ENCODE peak calls at places on chromosome 3, in six cellular contexts. One of them, this sample, is unnamed.

GRCh38 chr3:127676456-127676855 is 3.7 kb downstream of the ABTB1 start:
- DNase-seq in EH: no peak
- DNase-seq in PC-3: no peak
- DNase-seq in activated T-cell treated with anti-CD3 and anti-CD28 coated beads, Interleukin-2, amount 50 U/mL, for 72 hours: no peak
- DNase-seq in uterus: no peak
- DNase-seq in activated CD8-positive, alpha-beta memory T cell treated with anti-CD3 and anti-CD28 coated beads for 48 hours: no peak
- DNase-seq in this sample: no peak

GRCh38 chr3:128491900-128492352 is 1.1 kb downstream of the GATA2 start:
- DNase-seq in EH: peak
- DNase-seq in PC-3: no peak
- DNase-seq in activated T-cell treated with anti-CD3 and anti-CD28 coated beads, Interleukin-2, amount 50 U/mL, for 72 hours: peak
- DNase-seq in uterus: peak
- DNase-seq in activated CD8-positive, alpha-beta memory T cell treated with anti-CD3 and anti-CD28 coated beads for 48 hours: no peak
- DNase-seq in this sample: no peak

GRCh38 chr3:127351775-127352350 is 64.0 kb upstream of the PRR20G start:
- DNase-seq in EH: no peak
- DNase-seq in PC-3: no peak
- DNase-seq in activated T-cell treated with anti-CD3 and anti-CD28 coated beads, Interleukin-2, amount 50 U/mL, for 72 hours: no peak
- DNase-seq in uterus: no peak
- DNase-seq in activated CD8-positive, alpha-beta memory T cell treated with anti-CD3 and anti-CD28 coated beads for 48 hours: no peak
- DNase-seq in this sample: no peak

GRCh38 chr3:46700772-46701171 is 420 bp upstream of the TMIE start:
- DNase-seq in EH: peak
- DNase-seq in PC-3: no peak
- DNase-seq in activated T-cell treated with anti-CD3 and anti-CD28 coated beads, Interleukin-2, amount 50 U/mL, for 72 hours: no peak
- DNase-seq in uterus: peak
- DNase-seq in activated CD8-positive, alpha-beta memory T cell treated with anti-CD3 and anti-CD28 coated beads for 48 hours: no peak
- DNase-seq in this sample: no peak

GRCh38 chr3:177680442-177680821 is 483.1 kb upstream of the TBL1XR1 start:
- DNase-seq in EH: peak
- DNase-seq in PC-3: peak
- DNase-seq in activated T-cell treated with anti-CD3 and anti-CD28 coated beads, Interleukin-2, amount 50 U/mL, for 72 hours: no peak
- DNase-seq in uterus: no peak
- DNase-seq in activated CD8-positive, alpha-beta memory T cell treated with anti-CD3 and anti-CD28 coated beads for 48 hours: no peak
- DNase-seq in this sample: no peak

GRCh38 chr3:185188816-185189215 is 36.0 kb upstream of the C3orf70 start:
- DNase-seq in EH: no peak
- DNase-seq in PC-3: no peak
- DNase-seq in activated T-cell treated with anti-CD3 and anti-CD28 coated beads, Interleukin-2, amount 50 U/mL, for 72 hours: no peak
- DNase-seq in uterus: no peak
- DNase-seq in activated CD8-positive, alpha-beta memory T cell treated with anti-CD3 and anti-CD28 coated beads for 48 hours: no peak
- DNase-seq in this sample: no peak

GRCh38 chr3:183688869-183689268 is 8.7 kb upstream of the YEATS2 start:
- DNase-seq in EH: peak
- DNase-seq in PC-3: peak
- DNase-seq in activated T-cell treated with anti-CD3 and anti-CD28 coated beads, Interleukin-2, amount 50 U/mL, for 72 hours: no peak
- DNase-seq in uterus: no peak
- DNase-seq in activated CD8-positive, alpha-beta memory T cell treated with anti-CD3 and anti-CD28 coated beads for 48 hours: no peak
- DNase-seq in this sample: no peak

GRCh38 chr3:185405664-185406063 is 42.7 kb downstream of the MAP3K13 start:
- DNase-seq in EH: no peak
- DNase-seq in PC-3: no peak
- DNase-seq in activated T-cell treated with anti-CD3 and anti-CD28 coated beads, Interleukin-2, amount 50 U/mL, for 72 hours: no peak
- DNase-seq in uterus: no peak
- DNase-seq in activated CD8-positive, alpha-beta memory T cell treated with anti-CD3 and anti-CD28 coated beads for 48 hours: no peak
- DNase-seq in this sample: no peak

GRCh38 chr3:101890716-101891115 is 41.4 kb downstream of the NFKBIZ start:
- DNase-seq in EH: peak
- DNase-seq in PC-3: peak
- DNase-seq in activated T-cell treated with anti-CD3 and anti-CD28 coated beads, Interleukin-2, amount 50 U/mL, for 72 hours: peak
- DNase-seq in uterus: no peak
- DNase-seq in activated CD8-positive, alpha-beta memory T cell treated with anti-CD3 and anti-CD28 coated beads for 48 hours: no peak
- DNase-seq in this sample: no peak

GRCh38 chr3:42052132-42052866 is 38.9 kb upstream of the TRAK1 start:
- DNase-seq in EH: peak
- DNase-seq in PC-3: no peak
- DNase-seq in activated T-cell treated with anti-CD3 and anti-CD28 coated beads, Interleukin-2, amount 50 U/mL, for 72 hours: no peak
- DNase-seq in uterus: no peak
- DNase-seq in activated CD8-positive, alpha-beta memory T cell treated with anti-CD3 and anti-CD28 coated beads for 48 hours: no peak
- DNase-seq in this sample: no peak

GRCh38 chr3:13595001-13595421 is 46.1 kb downstream of the FBLN2 start:
- DNase-seq in EH: no peak
- DNase-seq in PC-3: no peak
- DNase-seq in activated T-cell treated with anti-CD3 and anti-CD28 coated beads, Interleukin-2, amount 50 U/mL, for 72 hours: no peak
- DNase-seq in uterus: no peak
- DNase-seq in activated CD8-positive, alpha-beta memory T cell treated with anti-CD3 and anti-CD28 coated beads for 48 hours: no peak
- DNase-seq in this sample: no peak

GRCh38 chr3:160754371-160754854 is 1.6 kb upstream of the PPM1L start:
- DNase-seq in EH: peak
- DNase-seq in PC-3: peak
- DNase-seq in activated T-cell treated with anti-CD3 and anti-CD28 coated beads, Interleukin-2, amount 50 U/mL, for 72 hours: no peak
- DNase-seq in uterus: peak
- DNase-seq in activated CD8-positive, alpha-beta memory T cell treated with anti-CD3 and anti-CD28 coated beads for 48 hours: peak
- DNase-seq in this sample: peak

This sample was measured in CD4-positive, alpha-beta T cell.